ENCODE peak calls at places on chromosomes 3 and 15, in four cellular contexts. E, L, M and C are unnamed samples.

GRCh38 chr3:35987386-35987785 is 348.1 kb downstream of the ARPP21 start:
- DNase-seq in E (no peak), M (no peak), L (no peak), C (no peak)

GRCh38 chr3:123104550-123104949 is 37.7 kb downstream of the PDIA5 start:
- DNase-seq in M (no peak), E (no peak), L (no peak), C (no peak)

GRCh38 chr15:53511175-53511574 is 248.3 kb downstream of the WDR72 start:
- DNase-seq in E (no peak), M (no peak), L (no peak), C (no peak)

GRCh38 chr3:40723078-40723660 is 198.4 kb downstream of the ZNF621 start:
- DNase-seq in M (no peak), E (no peak), L (no peak), C (no peak)

GRCh38 chr3:133773732-133774131 is 27.5 kb downstream of the TF start:
- DNase-seq in E (no peak), M (no peak), L (no peak), C (no peak)

GRCh38 chr3:98761656-98762229 is 1.4 kb upstream of the ST3GAL6 start:
- DNase-seq in E (no peak), M (no peak), L (no peak), C (no peak)

GRCh38 chr3:88767746-88768145 is 339.7 kb upstream of the EPHA3 start:
- DNase-seq in E (no peak), M (no peak), L (no peak), C (no peak)

GRCh38 chr3:149199474-149199873 is 22.2 kb downstream of the CP start:
- DNase-seq in L (no peak), E (no peak), M (no peak), C (no peak)

GRCh38 chr3:78856164-78856563 is 911.6 kb downstream of the ROBO1 start:
- DNase-seq in L (no peak), M (no peak), E (no peak), C (no peak)

GRCh38 chr15:80609111-80609510 is 86.0 kb upstream of the ABHD17C start:
- DNase-seq in L (no peak), E (no peak), M (no peak), C (no peak)
- TF ChIP-seq CTCF in L (no peak), E (no peak), M (no peak), C (no peak)

GRCh38 chr15:57245130-57245529 is 131.2 kb upstream of the CGNL1 start:
- DNase-seq in L (no peak), M (no peak), E (no peak), C (no peak)
- TF ChIP-seq CTCF in L (no peak), M (no peak), E (no peak), C (no peak)

GRCh38 chr15:91522609-91523332 is 330.7 kb upstream of the SLCO3A1 start:
- DNase-seq in E (no peak), M (peak; percentile 43), L (no peak), C (no peak)
- TF ChIP-seq CTCF in E (no peak), M (peak; percentile 78), L (peak; percentile 55), C (peak; percentile 32)

DNA sequence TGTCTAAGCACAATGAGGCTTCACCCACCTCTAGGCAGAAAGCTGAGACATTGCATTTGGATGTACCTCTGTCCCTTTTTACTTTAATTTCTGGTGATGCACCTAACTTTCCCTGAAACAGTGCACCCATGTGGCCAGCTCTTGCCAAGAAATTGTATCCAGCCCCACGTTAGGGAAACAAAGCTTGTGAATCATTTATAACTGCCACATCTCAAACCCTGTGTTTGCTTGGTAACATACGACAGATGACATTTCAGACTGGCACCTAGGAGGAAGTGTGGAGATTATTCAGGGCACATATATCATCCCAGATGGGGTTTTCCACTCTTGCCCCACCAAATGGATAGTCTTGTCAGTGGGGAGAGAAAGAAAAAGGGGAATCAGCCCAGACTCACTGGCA is 2.1 kb downstream of the CYB561D2 start:
- DNase-seq in L (no peak), M (no peak), E (no peak), C (peak; percentile 48)
- TF ChIP-seq CTCF in L (no peak), M (peak; percentile 55), E (peak; percentile 27), C (no peak)

GRCh38 chr15:29942144-29942543 is 119.9 kb upstream of the TJP1 start:
- DNase-seq in L (no peak), E (no peak), M (no peak), C (no peak)
- TF ChIP-seq CTCF in L (peak; percentile 50), E (no peak), M (peak; percentile 73), C (no peak)

DNA sequence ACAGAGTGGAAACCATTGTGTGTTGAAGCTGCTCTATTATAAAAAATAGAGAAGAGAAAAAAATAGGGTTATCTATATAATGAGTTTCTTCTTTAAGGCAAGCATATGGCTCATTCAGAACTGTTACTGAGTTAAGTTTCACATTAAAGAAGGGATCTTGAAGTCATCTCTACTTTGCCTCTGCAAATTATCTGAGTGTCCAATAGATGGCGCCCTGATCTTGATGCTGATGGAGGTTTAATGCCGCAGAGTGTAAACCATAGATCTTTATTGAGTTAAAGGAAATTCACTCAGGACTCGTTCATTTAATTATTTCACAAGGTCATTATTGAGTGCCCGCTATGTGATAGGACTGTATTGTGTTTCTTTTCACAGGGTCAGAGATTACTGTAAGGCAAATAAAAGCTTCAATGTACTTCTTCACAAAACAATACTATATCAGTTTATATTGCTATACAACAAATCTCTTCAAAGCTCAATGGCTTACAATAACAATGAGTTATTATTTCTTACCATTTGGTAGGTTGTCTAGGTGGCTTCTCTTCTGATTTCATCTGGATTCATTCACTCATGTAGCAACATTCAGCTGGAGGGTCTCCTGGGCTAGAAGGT is 171.4 kb downstream of the NSUN3 start:
- DNase-seq in L (no peak), E (peak; percentile 23), M (peak; percentile 55), C (peak; percentile 15)
- TF ChIP-seq CTCF in L (peak; percentile 58), E (peak; percentile 58), M (peak; percentile 90), C (peak; percentile 44)

DNA sequence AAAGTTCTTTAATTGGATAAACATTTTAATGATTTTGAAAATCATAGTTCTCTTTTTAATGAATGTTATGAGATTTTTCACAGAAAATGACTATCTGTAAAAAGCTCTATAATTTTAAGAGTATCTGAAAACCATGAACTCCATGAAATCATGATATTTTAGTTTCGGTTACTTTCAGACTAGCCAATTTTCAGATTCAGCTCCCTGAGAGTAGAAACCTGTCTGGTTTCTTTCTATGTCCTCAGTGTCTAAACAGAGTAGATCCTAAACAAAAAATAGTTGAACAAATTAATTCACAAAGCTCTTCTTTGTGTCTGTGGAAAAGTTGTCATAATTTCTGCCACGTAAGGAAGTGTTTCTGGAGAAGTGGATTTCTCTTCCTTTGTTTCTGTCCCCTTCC is 1247.7 kb downstream of the NSUN3 start:
- DNase-seq in L (no peak), E (no peak), M (no peak), C (no peak)
- TF ChIP-seq CTCF in L (no peak), E (no peak), M (no peak), C (no peak)